ENCODE peak calls at places on chromosomes 3 and 15, in nine cellular contexts. One of them, this sample, is unnamed.
A peak's percentile ranks its signal among the peaks of the same experiment; 100 is the strongest.

GRCh38 chr3:193896419-193896818 is 239.5 kb upstream of the HES1 start:
- DNase-seq in CD8-positive, alpha-beta T cell: no peak
- DNase-seq in heart right ventricle: no peak
- DNase-seq in brain microvascular endothelial cell: no peak
- DNase-seq in tibial artery: no peak
- DNase-seq in GM06990: no peak
- DNase-seq in B cell: no peak
- DNase-seq in hepatocyte: no peak
- DNase-seq in neural crest cell: no peak
- DNase-seq in this sample: no peak

GRCh38 chr3:161939919-161940693 is 443.5 kb downstream of the OTOL1 start:
- DNase-seq in heart right ventricle: no peak
- DNase-seq in brain microvascular endothelial cell: no peak
- DNase-seq in CD8-positive, alpha-beta T cell: no peak
- DNase-seq in hepatocyte: no peak
- DNase-seq in B cell: no peak
- DNase-seq in GM06990: no peak
- DNase-seq in tibial artery: no peak
- DNase-seq in neural crest cell: no peak
- DNase-seq in this sample: no peak

GRCh38 chr15:101295607-101296225 is 668 bp upstream of the SNRPA1 start:
- DNase-seq in hepatocyte: peak; percentile 26
- DNase-seq in GM06990: no peak
- DNase-seq in neural crest cell: no peak
- DNase-seq in tibial artery: no peak
- DNase-seq in brain microvascular endothelial cell: peak; percentile 7
- DNase-seq in heart right ventricle: no peak
- DNase-seq in B cell: no peak
- DNase-seq in CD8-positive, alpha-beta T cell: no peak
- DNase-seq in this sample: no peak

GRCh38 chr3:111808439-111808838 is 50.6 kb upstream of the PHLDB2 start:
- DNase-seq in neural crest cell: no peak
- DNase-seq in CD8-positive, alpha-beta T cell: no peak
- DNase-seq in hepatocyte: no peak
- DNase-seq in tibial artery: no peak
- DNase-seq in heart right ventricle: no peak
- DNase-seq in brain microvascular endothelial cell: no peak
- DNase-seq in B cell: no peak
- DNase-seq in GM06990: no peak
- DNase-seq in this sample: no peak

GRCh38 chr3:97841304-97841703 is 19.5 kb downstream of the CRYBG3 start:
- DNase-seq in CD8-positive, alpha-beta T cell: no peak
- DNase-seq in hepatocyte: no peak
- DNase-seq in heart right ventricle: no peak
- DNase-seq in brain microvascular endothelial cell: no peak
- DNase-seq in neural crest cell: no peak
- DNase-seq in GM06990: no peak
- DNase-seq in tibial artery: no peak
- DNase-seq in B cell: no peak
- DNase-seq in this sample: no peak

GRCh38 chr15:33064878-33065277 is 129.6 kb downstream of the FMN1 start:
- DNase-seq in neural crest cell: no peak
- DNase-seq in B cell: no peak
- DNase-seq in GM06990: no peak
- DNase-seq in CD8-positive, alpha-beta T cell: no peak
- DNase-seq in hepatocyte: no peak
- DNase-seq in tibial artery: no peak
- DNase-seq in brain microvascular endothelial cell: peak; percentile 76
- DNase-seq in heart right ventricle: no peak
- DNase-seq in this sample: no peak

GRCh38 chr3:188294823-188295487 is 141.0 kb downstream of the LPP start:
- DNase-seq in brain microvascular endothelial cell: peak; percentile 93
- DNase-seq in B cell: no peak
- DNase-seq in heart right ventricle: peak; percentile 29
- DNase-seq in neural crest cell: no peak
- DNase-seq in tibial artery: no peak
- DNase-seq in GM06990: no peak
- DNase-seq in CD8-positive, alpha-beta T cell: no peak
- DNase-seq in hepatocyte: peak; percentile 78
- DNase-seq in this sample: no peak

GRCh38 chr15:100101389-100102089 is 240.2 kb downstream of the ADAMTS17 start:
- DNase-seq in B cell: no peak
- DNase-seq in hepatocyte: no peak
- DNase-seq in CD8-positive, alpha-beta T cell: no peak
- DNase-seq in heart right ventricle: peak; percentile 37
- DNase-seq in brain microvascular endothelial cell: no peak
- DNase-seq in tibial artery: no peak
- DNase-seq in GM06990: no peak
- DNase-seq in neural crest cell: no peak
- DNase-seq in this sample: no peak

GRCh38 chr3:149612456-149612855 is 45.4 kb downstream of the WWTR1 start:
- DNase-seq in heart right ventricle: no peak
- DNase-seq in CD8-positive, alpha-beta T cell: no peak
- DNase-seq in tibial artery: no peak
- DNase-seq in brain microvascular endothelial cell: no peak
- DNase-seq in hepatocyte: no peak
- DNase-seq in GM06990: no peak
- DNase-seq in neural crest cell: no peak
- DNase-seq in B cell: no peak
- DNase-seq in this sample: no peak

GRCh38 chr3:72123908-72124441 is 339.0 kb upstream of the PROK2 start:
- DNase-seq in heart right ventricle: peak; percentile 62
- DNase-seq in tibial artery: peak; percentile 93
- DNase-seq in B cell: no peak
- DNase-seq in neural crest cell: no peak
- DNase-seq in brain microvascular endothelial cell: peak; percentile 90
- DNase-seq in CD8-positive, alpha-beta T cell: no peak
- DNase-seq in hepatocyte: peak; percentile 66
- DNase-seq in GM06990: peak; percentile 11
- DNase-seq in this sample: no peak

GRCh38 chr3:142279965-142280590 is 54.7 kb upstream of the GK5 start:
- DNase-seq in tibial artery: no peak
- DNase-seq in neural crest cell: peak; percentile 34
- DNase-seq in B cell: peak; percentile 55
- DNase-seq in heart right ventricle: peak; percentile 54
- DNase-seq in GM06990: peak; percentile 25
- DNase-seq in brain microvascular endothelial cell: peak; percentile 69
- DNase-seq in CD8-positive, alpha-beta T cell: no peak
- DNase-seq in hepatocyte: peak; percentile 84
- DNase-seq in this sample: peak; percentile 29

GRCh38 chr3:59572106-59572505 is 522.3 kb upstream of the CFAP20DC start:
- DNase-seq in tibial artery: no peak
- DNase-seq in brain microvascular endothelial cell: no peak
- DNase-seq in CD8-positive, alpha-beta T cell: no peak
- DNase-seq in neural crest cell: no peak
- DNase-seq in GM06990: no peak
- DNase-seq in hepatocyte: no peak
- DNase-seq in B cell: no peak
- DNase-seq in heart right ventricle: no peak
- DNase-seq in this sample: no peak

GRCh38 chr3:191070201-191070600 is 128.8 kb upstream of the OSTN start:
- DNase-seq in heart right ventricle: no peak
- DNase-seq in GM06990: no peak
- DNase-seq in tibial artery: no peak
- DNase-seq in neural crest cell: no peak
- DNase-seq in CD8-positive, alpha-beta T cell: no peak
- DNase-seq in brain microvascular endothelial cell: peak; percentile 85
- DNase-seq in hepatocyte: no peak
- DNase-seq in B cell: no peak
- DNase-seq in this sample: no peak

GRCh38 chr15:61811952-61812351 is 248.3 kb downstream of the VPS13C start:
- DNase-seq in tibial artery: no peak
- DNase-seq in B cell: no peak
- DNase-seq in hepatocyte: no peak
- DNase-seq in CD8-positive, alpha-beta T cell: no peak
- DNase-seq in neural crest cell: no peak
- DNase-seq in heart right ventricle: no peak
- DNase-seq in GM06990: no peak
- DNase-seq in brain microvascular endothelial cell: no peak
- DNase-seq in this sample: no peak

DNA sequence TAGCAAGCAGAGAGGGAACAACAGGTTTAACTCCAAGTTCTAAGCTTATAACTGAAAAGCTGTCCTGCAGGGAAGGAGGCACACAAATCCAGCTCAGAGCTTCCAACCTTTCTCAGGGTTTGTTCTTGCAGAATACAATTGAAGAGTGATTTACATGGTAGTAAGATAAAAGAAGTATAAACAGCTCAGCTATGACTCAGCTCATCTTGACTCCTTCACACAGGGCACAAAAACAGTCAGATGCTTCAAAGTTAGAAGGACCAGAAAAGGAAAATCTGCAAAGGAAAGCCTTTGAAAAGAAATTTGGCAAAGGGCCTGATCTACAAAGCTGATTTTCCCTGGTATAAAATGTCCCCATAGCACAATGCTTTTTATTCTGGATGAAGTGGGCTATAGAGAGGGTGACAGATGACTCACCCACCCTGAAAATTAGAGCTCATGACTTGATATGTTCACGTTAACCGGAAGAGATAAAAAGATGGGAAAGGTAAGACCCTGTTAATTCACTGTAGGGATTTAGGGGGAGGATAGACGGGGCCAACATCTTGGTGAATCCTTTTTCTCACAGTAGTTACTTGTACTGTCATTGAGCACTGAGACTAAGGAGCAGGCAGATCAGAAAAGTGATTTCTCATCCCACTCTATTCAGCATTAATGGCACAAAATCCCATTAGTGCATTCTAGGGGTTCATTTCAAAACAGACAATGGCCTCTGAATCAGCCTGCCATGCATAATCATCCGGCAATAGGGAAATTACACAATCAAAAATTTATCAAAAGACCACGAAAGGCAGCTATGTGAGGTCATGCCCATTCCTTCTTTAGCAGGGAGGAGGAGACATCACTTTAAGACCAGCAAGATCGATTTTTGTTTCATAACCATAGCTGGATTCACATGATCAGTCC is 143.5 kb downstream of the GAP43 start:
- DNase-seq in B cell: no peak
- DNase-seq in heart right ventricle: no peak
- DNase-seq in hepatocyte: no peak
- DNase-seq in brain microvascular endothelial cell: peak; percentile 49
- DNase-seq in GM06990: no peak
- DNase-seq in CD8-positive, alpha-beta T cell: no peak
- DNase-seq in tibial artery: no peak
- DNase-seq in neural crest cell: no peak
- DNase-seq in this sample: no peak
- TF ChIP-seq CTCF in B cell: no peak
- TF ChIP-seq CTCF in heart right ventricle: no peak
- TF ChIP-seq CTCF in hepatocyte: no peak
- TF ChIP-seq CTCF in brain microvascular endothelial cell: no peak
- TF ChIP-seq CTCF in GM06990: no peak
- TF ChIP-seq CTCF in CD8-positive, alpha-beta T cell: no peak
- TF ChIP-seq CTCF in tibial artery: no peak
- TF ChIP-seq CTCF in neural crest cell: no peak
- TF ChIP-seq CTCF in this sample: no peak

GRCh38 chr3:31721709-31722108 is 189.0 kb downstream of the STT3B start:
- DNase-seq in tibial artery: no peak
- DNase-seq in CD8-positive, alpha-beta T cell: no peak
- DNase-seq in GM06990: no peak
- DNase-seq in neural crest cell: no peak
- DNase-seq in heart right ventricle: no peak
- DNase-seq in B cell: no peak
- DNase-seq in brain microvascular endothelial cell: no peak
- DNase-seq in hepatocyte: peak; percentile 23
- DNase-seq in this sample: no peak

GRCh38 chr3:31724144-31724543 is 191.4 kb downstream of the STT3B start:
- DNase-seq in GM06990: no peak
- DNase-seq in neural crest cell: no peak
- DNase-seq in heart right ventricle: no peak
- DNase-seq in tibial artery: no peak
- DNase-seq in B cell: no peak
- DNase-seq in brain microvascular endothelial cell: no peak
- DNase-seq in hepatocyte: peak; percentile 28
- DNase-seq in CD8-positive, alpha-beta T cell: no peak
- DNase-seq in this sample: no peak

GRCh38 chr3:31725568-31725967 is 192.8 kb downstream of the STT3B start:
- DNase-seq in neural crest cell: no peak
- DNase-seq in brain microvascular endothelial cell: no peak
- DNase-seq in CD8-positive, alpha-beta T cell: no peak
- DNase-seq in hepatocyte: no peak
- DNase-seq in B cell: no peak
- DNase-seq in GM06990: no peak
- DNase-seq in heart right ventricle: no peak
- DNase-seq in tibial artery: no peak
- DNase-seq in this sample: no peak

GRCh38 chr3:31725976-31726375 is 193.3 kb downstream of the STT3B start:
- DNase-seq in neural crest cell: no peak
- DNase-seq in tibial artery: no peak
- DNase-seq in GM06990: no peak
- DNase-seq in CD8-positive, alpha-beta T cell: no peak
- DNase-seq in brain microvascular endothelial cell: no peak
- DNase-seq in B cell: no peak
- DNase-seq in hepatocyte: no peak
- DNase-seq in heart right ventricle: no peak
- DNase-seq in this sample: no peak

GRCh38 chr3:31724681-31725080 is 192.0 kb downstream of the STT3B start:
- DNase-seq in tibial artery: no peak
- DNase-seq in hepatocyte: peak; percentile 37
- DNase-seq in GM06990: no peak
- DNase-seq in CD8-positive, alpha-beta T cell: no peak
- DNase-seq in brain microvascular endothelial cell: no peak
- DNase-seq in neural crest cell: no peak
- DNase-seq in heart right ventricle: no peak
- DNase-seq in B cell: no peak
- DNase-seq in this sample: no peak
- TF ChIP-seq CTCF in tibial artery: peak; percentile 5
- TF ChIP-seq CTCF in hepatocyte: peak; percentile 43
- TF ChIP-seq CTCF in GM06990: peak; percentile 55
- TF ChIP-seq CTCF in CD8-positive, alpha-beta T cell: no peak
- TF ChIP-seq CTCF in brain microvascular endothelial cell: peak; percentile 50
- TF ChIP-seq CTCF in neural crest cell: peak; percentile 69
- TF ChIP-seq CTCF in heart right ventricle: no peak
- TF ChIP-seq CTCF in B cell: peak; percentile 30
- TF ChIP-seq CTCF in this sample: peak; percentile 12

DNA sequence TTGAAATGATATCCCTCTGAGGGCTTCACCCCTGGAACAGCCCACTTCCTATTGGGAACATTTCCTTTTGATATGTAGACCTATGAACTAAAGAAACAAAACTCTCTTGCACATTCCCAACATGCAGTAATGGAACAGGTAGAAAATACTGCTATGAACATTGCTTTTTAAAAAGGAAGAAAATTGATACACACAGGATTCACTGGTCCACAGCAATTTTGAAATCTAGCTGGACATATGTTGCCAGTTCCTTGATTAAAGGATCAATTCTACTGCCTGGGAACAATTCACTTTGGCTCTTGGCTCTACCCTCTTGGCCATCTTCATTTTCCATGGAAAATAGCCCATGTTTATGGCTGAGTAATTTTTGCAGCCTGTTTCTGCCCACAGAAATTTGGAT is 74.9 kb upstream of the ZNF280D start:
- DNase-seq in GM06990: no peak
- DNase-seq in tibial artery: no peak
- DNase-seq in neural crest cell: no peak
- DNase-seq in heart right ventricle: no peak
- DNase-seq in CD8-positive, alpha-beta T cell: no peak
- DNase-seq in B cell: no peak
- DNase-seq in brain microvascular endothelial cell: no peak
- DNase-seq in hepatocyte: no peak
- DNase-seq in this sample: no peak
- TF ChIP-seq CTCF in GM06990: no peak
- TF ChIP-seq CTCF in tibial artery: no peak
- TF ChIP-seq CTCF in neural crest cell: no peak
- TF ChIP-seq CTCF in heart right ventricle: no peak
- TF ChIP-seq CTCF in CD8-positive, alpha-beta T cell: no peak
- TF ChIP-seq CTCF in B cell: no peak
- TF ChIP-seq CTCF in brain microvascular endothelial cell: no peak
- TF ChIP-seq CTCF in hepatocyte: no peak
- TF ChIP-seq CTCF in this sample: no peak

GRCh38 chr15:64623347-64624024 is 151.9 kb downstream of the RBPMS2 start:
- DNase-seq in B cell: no peak
- DNase-seq in heart right ventricle: no peak
- DNase-seq in neural crest cell: no peak
- DNase-seq in brain microvascular endothelial cell: no peak
- DNase-seq in CD8-positive, alpha-beta T cell: no peak
- DNase-seq in tibial artery: no peak
- DNase-seq in GM06990: peak; percentile 15
- DNase-seq in hepatocyte: no peak
- DNase-seq in this sample: no peak
- TF ChIP-seq CTCF in B cell: no peak
- TF ChIP-seq CTCF in heart right ventricle: no peak
- TF ChIP-seq CTCF in neural crest cell: no peak
- TF ChIP-seq CTCF in brain microvascular endothelial cell: no peak
- TF ChIP-seq CTCF in CD8-positive, alpha-beta T cell: no peak
- TF ChIP-seq CTCF in tibial artery: no peak
- TF ChIP-seq CTCF in GM06990: no peak
- TF ChIP-seq CTCF in hepatocyte: no peak
- TF ChIP-seq CTCF in this sample: no peak